ENCODE peak calls at places on chromosome 13, in five cellular contexts. One of them, this sample, is unnamed.

GRCh38 chr13:25864116-25864515 is 187.7 kb downstream of the SHISA2 start:
- DNase-seq in pancreas: no peak
- DNase-seq in GM12892: no peak
- DNase-seq in Caco-2: no peak
- DNase-seq in HAP-1: no peak
- DNase-seq in this sample: no peak

GRCh38 chr13:50017819-50018218 is 2.6 kb downstream of the KCNRG start:
- DNase-seq in pancreas: no peak
- DNase-seq in GM12892: no peak
- DNase-seq in Caco-2: no peak
- DNase-seq in HAP-1: no peak
- DNase-seq in this sample: no peak

GRCh38 chr13:46267166-46267565 is 55.4 kb downstream of the LRRC63 start:
- DNase-seq in pancreas: no peak
- DNase-seq in GM12892: no peak
- DNase-seq in Caco-2: no peak
- DNase-seq in HAP-1: no peak
- DNase-seq in this sample: no peak

GRCh38 chr13:114090476-114090875 is 41.9 kb downstream of the RASA3 start:
- DNase-seq in pancreas: peak
- DNase-seq in GM12892: no peak
- DNase-seq in Caco-2: peak
- DNase-seq in HAP-1: no peak
- DNase-seq in this sample: no peak

GRCh38 chr13:52955505-52955904 is 73.1 kb upstream of the OLFM4 start:
- DNase-seq in pancreas: no peak
- DNase-seq in GM12892: no peak
- DNase-seq in Caco-2: no peak
- DNase-seq in HAP-1: peak
- DNase-seq in this sample: no peak

GRCh38 chr13:20566424-20566916 is 487 bp upstream of the IFT88 start:
- DNase-seq in pancreas: no peak
- DNase-seq in GM12892: no peak
- DNase-seq in Caco-2: no peak
- DNase-seq in HAP-1: no peak
- DNase-seq in this sample: no peak

GRCh38 chr13:40433577-40433976 is 232.9 kb downstream of the FOXO1 start:
- DNase-seq in pancreas: no peak
- DNase-seq in GM12892: no peak
- DNase-seq in Caco-2: no peak
- DNase-seq in HAP-1: no peak
- DNase-seq in this sample: no peak

GRCh38 chr13:21486322-21486721 is 27.2 kb upstream of the ZDHHC20 start:
- DNase-seq in pancreas: no peak
- DNase-seq in GM12892: no peak
- DNase-seq in Caco-2: no peak
- DNase-seq in HAP-1: no peak
- DNase-seq in this sample: no peak

GRCh38 chr13:112781881-112782361 is 92.1 kb downstream of the ATP11A start:
- DNase-seq in pancreas: no peak
- DNase-seq in GM12892: no peak
- DNase-seq in Caco-2: no peak
- DNase-seq in HAP-1: no peak
- DNase-seq in this sample: peak

GRCh38 chr13:112877066-112877465 is 91.9 kb upstream of the MCF2L start:
- DNase-seq in pancreas: peak
- DNase-seq in GM12892: no peak
- DNase-seq in Caco-2: no peak
- DNase-seq in HAP-1: no peak
- DNase-seq in this sample: no peak

GRCh38 chr13:27362064-27362751 is 62.2 kb upstream of the GTF3A start:
- DNase-seq in pancreas: peak
- DNase-seq in GM12892: peak
- DNase-seq in Caco-2: peak
- DNase-seq in HAP-1: peak
- DNase-seq in this sample: peak

GRCh38 chr13:113527272-113527958 is 36.9 kb upstream of the DCUN1D2 start:
- DNase-seq in pancreas: no peak
- DNase-seq in GM12892: no peak
- DNase-seq in Caco-2: no peak
- DNase-seq in HAP-1: no peak
- DNase-seq in this sample: no peak

GRCh38 chr13:58056411-58056810 is 424.9 kb downstream of the PCDH17 start:
- DNase-seq in pancreas: no peak
- DNase-seq in GM12892: no peak
- DNase-seq in Caco-2: peak
- DNase-seq in HAP-1: no peak
- DNase-seq in this sample: no peak

GRCh38 chr13:40483601-40484000 is 182.8 kb downstream of the FOXO1 start:
- DNase-seq in pancreas: no peak
- DNase-seq in GM12892: no peak
- DNase-seq in Caco-2: no peak
- DNase-seq in HAP-1: no peak
- DNase-seq in this sample: peak

GRCh38 chr13:112968910-112969691 is at the start of gene MCF2L:
- DNase-seq in pancreas: peak
- DNase-seq in GM12892: no peak
- DNase-seq in Caco-2: peak
- DNase-seq in HAP-1: peak
- DNase-seq in this sample: peak

GRCh38 chr13:19663416-19663979 is 30.0 kb downstream of the MPHOSPH8 start:
- DNase-seq in pancreas: peak
- DNase-seq in GM12892: no peak
- DNase-seq in Caco-2: no peak
- DNase-seq in HAP-1: no peak
- DNase-seq in this sample: no peak

GRCh38 chr13:37027639-37028038 is 27.1 kb downstream of the EXOSC8 start:
- DNase-seq in pancreas: no peak
- DNase-seq in GM12892: no peak
- DNase-seq in Caco-2: no peak
- DNase-seq in HAP-1: no peak
- DNase-seq in this sample: no peak

GRCh38 chr13:37598572-37598971 is at the start of gene POSTN:
- DNase-seq in pancreas: no peak
- DNase-seq in GM12892: no peak
- DNase-seq in Caco-2: no peak
- DNase-seq in HAP-1: peak
- DNase-seq in this sample: no peak

GRCh38 chr13:29847501-29847983 is 2.9 kb downstream of the UBL3 start:
- DNase-seq in pancreas: no peak
- DNase-seq in GM12892: no peak
- DNase-seq in Caco-2: peak
- DNase-seq in HAP-1: peak
- DNase-seq in this sample: peak

GRCh38 chr13:75469087-75469486 is 12.9 kb downstream of the TBC1D4 start:
- DNase-seq in pancreas: no peak
- DNase-seq in GM12892: no peak
- DNase-seq in Caco-2: peak
- DNase-seq in HAP-1: peak
- DNase-seq in this sample: no peak

GRCh38 chr13:59356607-59357006 is 807.1 kb downstream of the DIAPH3 start:
- DNase-seq in pancreas: peak
- DNase-seq in GM12892: no peak
- DNase-seq in Caco-2: no peak
- DNase-seq in HAP-1: no peak
- DNase-seq in this sample: peak

GRCh38 chr13:110853235-110853721 is 61.6 kb downstream of the ANKRD10 start:
- DNase-seq in pancreas: no peak
- DNase-seq in GM12892: no peak
- DNase-seq in Caco-2: no peak
- DNase-seq in HAP-1: no peak
- DNase-seq in this sample: no peak

GRCh38 chr13:50682966-50683365 is 160.5 kb downstream of the DLEU7 start:
- DNase-seq in pancreas: no peak
- DNase-seq in GM12892: no peak
- DNase-seq in Caco-2: no peak
- DNase-seq in HAP-1: no peak
- DNase-seq in this sample: no peak

GRCh38 chr13:72953391-72953960 is 105.3 kb upstream of the KLF5 start:
- DNase-seq in pancreas: peak
- DNase-seq in GM12892: no peak
- DNase-seq in Caco-2: no peak
- DNase-seq in HAP-1: no peak
- DNase-seq in this sample: peak

GRCh38 chr13:108460043-108460442 is 169.4 kb upstream of the MYO16 start:
- DNase-seq in pancreas: no peak
- DNase-seq in GM12892: no peak
- DNase-seq in Caco-2: no peak
- DNase-seq in HAP-1: no peak
- DNase-seq in this sample: no peak

GRCh38 chr13:73602295-73602694 is 531.9 kb downstream of the KLF12 start:
- DNase-seq in pancreas: no peak
- DNase-seq in GM12892: no peak
- DNase-seq in Caco-2: no peak
- DNase-seq in HAP-1: peak
- DNase-seq in this sample: no peak

GRCh38 chr13:53953205-53953604 is 924.6 kb downstream of the OLFM4 start:
- DNase-seq in pancreas: no peak
- DNase-seq in GM12892: no peak
- DNase-seq in Caco-2: no peak
- DNase-seq in HAP-1: no peak
- DNase-seq in this sample: no peak

GRCh38 chr13:113597386-113598080 is 13.0 kb downstream of the TFDP1 start:
- DNase-seq in pancreas: peak
- DNase-seq in GM12892: no peak
- DNase-seq in Caco-2: peak
- DNase-seq in HAP-1: no peak
- DNase-seq in this sample: no peak

GRCh38 chr13:36332986-36333385 is 13.2 kb downstream of the SPART start:
- DNase-seq in pancreas: no peak
- DNase-seq in GM12892: no peak
- DNase-seq in Caco-2: no peak
- DNase-seq in HAP-1: no peak
- DNase-seq in this sample: no peak

GRCh38 chr13:27617801-27618411 is 2.4 kb downstream of the LNX2 start:
- DNase-seq in pancreas: no peak
- DNase-seq in GM12892: no peak
- DNase-seq in Caco-2: no peak
- DNase-seq in HAP-1: no peak
- DNase-seq in this sample: no peak

GRCh38 chr13:49443327-49443688 is 556 bp downstream of the CAB39L start:
- DNase-seq in pancreas: no peak
- DNase-seq in GM12892: no peak
- DNase-seq in Caco-2: no peak
- DNase-seq in HAP-1: no peak
- DNase-seq in this sample: no peak

GRCh38 chr13:73324842-73325241 is 266.0 kb downstream of the KLF5 start:
- DNase-seq in pancreas: no peak
- DNase-seq in GM12892: no peak
- DNase-seq in Caco-2: no peak
- DNase-seq in HAP-1: no peak
- DNase-seq in this sample: no peak

GRCh38 chr13:36131215-36131930 is at the start of gene DCLK1:
- DNase-seq in pancreas: peak
- DNase-seq in GM12892: no peak
- DNase-seq in Caco-2: no peak
- DNase-seq in HAP-1: peak
- DNase-seq in this sample: peak

This sample was measured in thyroid gland.